ENCODE peak calls at places on chromosomes 7 and 10, in four cellular contexts. N, A, T and C are unnamed samples.

GRCh38 chr10:100357073-100357858 is 10.2 kb downstream of the SCD start:
- DNase-seq in N (no peak), A (no peak), T (no peak), C (no peak)

GRCh38 chr7:148398844-148399365 is 191.7 kb upstream of the C7orf33 start:
- DNase-seq in N (no peak), A (no peak), T (no peak), C (no peak)

GRCh38 chr7:132402751-132403245 is 173.5 kb downstream of the PLXNA4 start:
- DNase-seq in N (no peak), A (no peak), T (no peak), C (no peak)

GRCh38 chr7:47573758-47574472 is 8.0 kb downstream of the TNS3 start:
- DNase-seq in N (peak), A (peak), T (peak), C (no peak)

GRCh38 chr10:99993994-99994689 is 15.6 kb downstream of the DNMBP start:
- DNase-seq in N (peak), A (peak), T (peak), C (no peak)

GRCh38 chr10:131033166-131034085 is 278.1 kb downstream of the TCERG1L start:
- DNase-seq in N (no peak), A (no peak), T (no peak), C (no peak)

GRCh38 chr7:80795174-80795573 is 123.7 kb downstream of the SEMA3C start:
- DNase-seq in N (no peak), A (no peak), T (no peak), C (no peak)

GRCh38 chr10:112498806-112499205 is 51.8 kb downstream of the VTI1A start:
- DNase-seq in N (no peak), A (no peak), T (no peak), C (no peak)

GRCh38 chr10:132130286-132131265 is 56.2 kb upstream of the DPYSL4 start:
- DNase-seq in N (no peak), A (no peak), T (no peak), C (no peak)

GRCh38 chr10:31215052-31215451 is 104.0 kb upstream of the ZEB1 start:
- DNase-seq in N (no peak), A (no peak), T (no peak), C (no peak)

GRCh38 chr7:2519119-2519930 is at the start of gene LFNG:
- DNase-seq in N (peak), A (peak), T (peak), C (peak)

GRCh38 chr10:73908853-73909611 is 1.9 kb upstream of the PLAU start:
- DNase-seq in N (no peak), A (peak), T (peak), C (no peak)

GRCh38 chr7:151623766-151624165 is 104.1 kb upstream of the RHEB start:
- DNase-seq in N (no peak), A (peak), T (no peak), C (no peak)

GRCh38 chr10:11177926-11178453 is 160.3 kb downstream of the CELF2 start:
- DNase-seq in N (no peak), A (no peak), T (no peak), C (no peak)

GRCh38 chr10:122113161-122113944 is 124.4 kb downstream of the TACC2 start:
- DNase-seq in N (peak), A (peak), T (peak), C (no peak)

GRCh38 chr7:130425798-130426197 is 15.0 kb downstream of the CEP41 start:
- DNase-seq in N (no peak), A (no peak), T (no peak), C (no peak)

GRCh38 chr10:124287791-124288190 is 130.9 kb downstream of the OAT start:
- DNase-seq in N (peak), A (no peak), T (no peak), C (no peak)

GRCh38 chr7:117217636-117218035 is 105.2 kb downstream of the WNT2 start:
- DNase-seq in N (no peak), A (no peak), T (peak), C (no peak)

GRCh38 chr10:108049668-108050067 is 885.2 kb upstream of the SORCS1 start:
- DNase-seq in N (no peak), A (no peak), T (no peak), C (no peak)

GRCh38 chr7:12475362-12476063 is 71.8 kb upstream of the VWDE start:
- DNase-seq in N (no peak), A (peak), T (no peak), C (no peak)

GRCh38 chr10:6179078-6179477 is 23.7 kb upstream of the PFKFB3 start:
- DNase-seq in N (no peak), A (no peak), T (no peak), C (no peak)

GRCh38 chr7:80253653-80254052 is 119.0 kb downstream of the GNAI1 start:
- DNase-seq in N (no peak), A (no peak), T (no peak), C (no peak)

GRCh38 chr7:12210179-12211053 is 678 bp upstream of the TMEM106B start:
- DNase-seq in N (peak), A (peak), T (no peak), C (no peak)

GRCh38 chr10:35409094-35409582 is 72.8 kb downstream of the CCNY start:
- DNase-seq in N (no peak), A (peak), T (peak), C (peak)

GRCh38 chr7:28533731-28534531 is 121.6 kb downstream of the CREB5 start:
- DNase-seq in N (no peak), A (peak), T (no peak), C (peak)

GRCh38 chr10:114957122-114957521 is 19.1 kb downstream of the TRUB1 start:
- DNase-seq in N (no peak), A (no peak), T (no peak), C (no peak)

GRCh38 chr10:133373104-133373624 is at the start of gene ECHS1:
- DNase-seq in N (peak), A (peak), T (peak), C (peak)

GRCh38 chr7:129975309-129975708 is 22.5 kb upstream of the UBE2H start:
- DNase-seq in N (no peak), A (no peak), T (no peak), C (no peak)

GRCh38 chr10:43884516-43885105 is 235.9 kb upstream of the ZNF32 start:
- DNase-seq in N (no peak), A (no peak), T (no peak), C (no peak)